ENCODE peak calls at places on chromosomes 13 and 19, in four cellular contexts. F is hypothalamus, J is fibroblast of lung, L is NCI-H1436 treated with DMSO at 0.1 percent for 48 hours. U is an unnamed sample.

GRCh38 chr13:39259371-39259770 is 221.1 kb downstream of the NHLRC3 start:
- DNase-seq in F (no peak), J (no peak), L (no peak), U (no peak)

GRCh38 chr13:80618777-80619176 is 277.9 kb upstream of the SPRY2 start:
- DNase-seq in F (no peak), J (no peak), L (no peak), U (no peak)

GRCh38 chr19:4057913-4058695 is 8.6 kb downstream of the ZBTB7A start:
- DNase-seq in F (peak; percentile 81), J (peak; percentile 93), L (no peak), U (no peak)

GRCh38 chr13:77389617-77389984 is 62.7 kb upstream of the MYCBP2 start:
- DNase-seq in F (no peak), J (no peak), L (no peak), U (no peak)

GRCh38 chr19:46081928-46082727 is 41.3 kb upstream of the IGFL4 start:
- DNase-seq in F (peak; percentile 12), J (peak; percentile 70), L (no peak), U (no peak)

GRCh38 chr13:46473806-46474205 is 79.2 kb upstream of the LRCH1 start:
- DNase-seq in F (no peak), J (no peak), L (no peak), U (no peak)

GRCh38 chr19:335486-336066 is 9.0 kb downstream of the MIER2 start:
- DNase-seq in F (no peak), J (no peak), L (no peak), U (no peak)

GRCh38 chr13:78168981-78169380 is 250.3 kb upstream of the EDNRB start:
- DNase-seq in F (no peak), J (no peak), L (no peak), U (no peak)

GRCh38 chr19:51296331-51297093 is 14.9 kb upstream of the IGLON5 start:
- DNase-seq in F (no peak), J (no peak), L (no peak), U (no peak)

GRCh38 chr13:51620165-51620983 is 36.1 kb downstream of the WDFY2 start:
- DNase-seq in F (peak; percentile 44), J (no peak), L (no peak), U (no peak)

GRCh38 chr13:38024431-38024830 is 154.9 kb upstream of the TRPC4 start:
- DNase-seq in F (no peak), J (no peak), L (no peak), U (no peak)

GRCh38 chr19:43902399-43902798 is 32.7 kb downstream of the ZNF45 start:
- DNase-seq in F (no peak), J (no peak), L (no peak), U (no peak)

GRCh38 chr19:15404097-15404779 is 14.6 kb downstream of the AKAP8L start:
- DNase-seq in F (no peak), J (no peak), L (no peak), U (no peak)

GRCh38 chr13:44160549-44161278 is 212.9 kb upstream of the SERP2 start:
- DNase-seq in F (no peak), J (peak; percentile 15), L (no peak), U (no peak)

GRCh38 chr13:28035146-28035782 is 46.8 kb upstream of the URAD start:
- DNase-seq in F (no peak), J (no peak), L (no peak), U (no peak)

GRCh38 chr13:90696656-90697055 is 650.8 kb upstream of the MIR17HG start:
- DNase-seq in F (no peak), J (no peak), L (no peak), U (no peak)

GRCh38 chr13:38538412-38538811 is 148.5 kb upstream of the FREM2 start:
- DNase-seq in F (no peak), J (no peak), L (no peak), U (no peak)

GRCh38 chr13:26186995-26187394 is 35.1 kb downstream of the RNF6 start:
- DNase-seq in F (no peak), J (peak; percentile 4), L (no peak), U (no peak)

GRCh38 chr19:2648528-2648937 is 54.0 kb downstream of the GNG7 start:
- DNase-seq in F (peak; percentile 81), J (peak; percentile 82), L (no peak), U (peak; percentile 38)

GRCh38 chr19:10290876-10291553 is 1.3 kb downstream of the ICAM5 start:
- DNase-seq in F (peak; percentile 12), J (peak; percentile 40), L (no peak), U (no peak)

GRCh38 chr13:41058229-41059070 is 2.9 kb upstream of the WBP4 start:
- DNase-seq in F (no peak), J (no peak), L (no peak), U (no peak)

GRCh38 chr19:17073869-17074627 is 1.2 kb downstream of the HAUS8 start:
- DNase-seq in F (no peak), J (no peak), L (no peak), U (no peak)

GRCh38 chr19:45952691-45953505 is 20.8 kb downstream of the NOVA2 start:
- DNase-seq in F (peak; percentile 8), J (peak; percentile 51), L (no peak), U (no peak)

GRCh38 chr13:102940143-102940542 is 94.3 kb downstream of the ERCC5 start:
- DNase-seq in F (no peak), J (no peak), L (no peak), U (no peak)

GRCh38 chr13:23620211-23620610 is 50.0 kb downstream of the TNFRSF19 start:
- DNase-seq in F (no peak), J (no peak), L (no peak), U (no peak)

GRCh38 chr13:48160879-48161278 is 66.0 kb upstream of the MED4 start:
- DNase-seq in F (no peak), J (no peak), L (no peak), U (no peak)

U was measured in activated naive CD4-positive, alpha-beta T cell.